ENCODE peak calls at places on chromosomes 6 and 20, in ten cellular contexts. C is SJCRH30, J is pancreas, Y is upper lobe of right lung, O is heart left ventricle, P is DND-41, Z is fibroblast of lung, W is upper lobe of left lung, N is stomach, G is left ventricle myocardium inferior. F is an unnamed sample.

GRCh38 chr20:47576516-47577033 is 74.9 kb downstream of the NCOA3 start:
- DNase-seq in C (peak; percentile 91), J (peak; percentile 41), Y (no peak), O (peak; percentile 81), P (no peak), Z (peak; percentile 95), W (no peak), N (peak; percentile 55), G (peak; percentile 42), F (peak; percentile 78)

GRCh38 chr6:154907293-154907692 is 87.8 kb upstream of the TIAM2 start:
- DNase-seq in C (no peak), J (no peak), Y (no peak), O (no peak), P (no peak), Z (peak; percentile 10), W (no peak), N (no peak), G (no peak), F (no peak)

GRCh38 chr6:42338573-42339218 is 113.0 kb downstream of the TRERF1 start:
- DNase-seq in C (peak; percentile 41), J (no peak), Y (no peak), O (no peak), P (no peak), Z (peak; percentile 98), W (no peak), N (no peak), G (no peak), F (no peak)

GRCh38 chr20:4064118-4064962 is 49.0 kb upstream of the RNF24 start:
- DNase-seq in C (peak; percentile 69), J (peak; percentile 74), Y (peak; percentile 91), O (peak; percentile 94), P (no peak), Z (peak; percentile 97), W (peak; percentile 96), N (peak; percentile 94), G (peak; percentile 94), F (peak; percentile 72)

GRCh38 chr6:10555625-10556309 is 34.6 kb downstream of the GCNT2 start:
- DNase-seq in C (peak; percentile 39), J (peak; percentile 16), Y (no peak), O (peak; percentile 70), P (no peak), Z (peak; percentile 46), W (no peak), N (peak; percentile 51), G (peak; percentile 65), F (peak; percentile 13)

GRCh38 chr20:54078296-54078695 is 7.9 kb upstream of the BCAS1 start:
- DNase-seq in C (no peak), J (no peak), Y (no peak), O (no peak), P (peak; percentile 37), Z (no peak), W (no peak), N (no peak), G (no peak), F (no peak)

GRCh38 chr20:40251284-40251932 is 437.6 kb downstream of the MAFB start:
- DNase-seq in C (peak; percentile 59), J (no peak), Y (no peak), O (no peak), P (peak; percentile 39), Z (peak; percentile 36), W (peak; percentile 34), N (no peak), G (no peak), F (peak; percentile 59)

GRCh38 chr20:34771680-34772081 is 53.8 kb downstream of the NCOA6 start:
- DNase-seq in C (no peak), J (no peak), Y (no peak), O (no peak), P (no peak), Z (peak; percentile 12), W (no peak), N (no peak), G (no peak), F (no peak)

GRCh38 chr6:154478021-154478651 is 32.3 kb downstream of the CNKSR3 start:
- DNase-seq in C (no peak), J (peak; percentile 26), Y (peak; percentile 86), O (peak; percentile 35), P (no peak), Z (no peak), W (peak; percentile 76), N (peak; percentile 42), G (no peak), F (no peak)

GRCh38 chr20:25274481-25274880 is 26.6 kb downstream of the PYGB start:
- DNase-seq in C (no peak), J (peak; percentile 1), Y (peak; percentile 42), O (peak; percentile 11), P (no peak), Z (no peak), W (peak; percentile 59), N (peak; percentile 11), G (peak; percentile 16), F (peak; percentile 18)

GRCh38 chr6:140747114-140747513 is 1372.7 kb upstream of the CITED2 start:
- DNase-seq in C (no peak), J (no peak), Y (no peak), O (no peak), P (no peak), Z (no peak), W (no peak), N (no peak), G (no peak), F (no peak)

GRCh38 chr20:10469599-10469998 is 34.5 kb downstream of the SLX4IP start:
- DNase-seq in C (peak; percentile 40), J (no peak), Y (no peak), O (peak; percentile 43), P (peak; percentile 29), Z (peak; percentile 92), W (no peak), N (no peak), G (no peak), F (peak; percentile 51)

GRCh38 chr6:77816766-77817270 is 164.0 kb downstream of the MEI4 start:
- DNase-seq in C (no peak), J (no peak), Y (no peak), O (no peak), P (no peak), Z (no peak), W (no peak), N (no peak), G (no peak), F (no peak)

GRCh38 chr6:31356216-31356945 is 598 bp downstream of the HLA-B start:
- DNase-seq in C (no peak), J (no peak), Y (peak; percentile 77), O (peak; percentile 70), P (no peak), Z (peak; percentile 30), W (peak; percentile 90), N (peak; percentile 49), G (peak; percentile 38), F (no peak)

GRCh38 chr6:129685640-129686031 is 24.3 kb downstream of the ARHGAP18 start:
- DNase-seq in C (no peak), J (no peak), Y (no peak), O (no peak), P (no peak), Z (no peak), W (no peak), N (no peak), G (no peak), F (no peak)

GRCh38 chr6:166534658-166535406 is 51.6 kb downstream of the RAMACL start:
- DNase-seq in C (no peak), J (no peak), Y (no peak), O (no peak), P (no peak), Z (no peak), W (no peak), N (no peak), G (no peak), F (no peak)
- H3K36me3 ChIP-seq in C (no peaks in the 10 kb centered on the region), J (peaks cover 8% of the 10 kb centered on the region), Y (peaks cover 74% of the 10 kb centered on the region), O (peaks cover 80% of the 10 kb centered on the region), P (no peaks in the 10 kb centered on the region), Z (peaks cover 15% of the 10 kb centered on the region), W (peaks cover 68% of the 10 kb centered on the region), N (peaks cover 27% of the 10 kb centered on the region), G (peaks cover 69% of the 10 kb centered on the region), F (peaks cover 14% of the 10 kb centered on the region)

GRCh38 chr6:33575211-33575610 is 4.9 kb downstream of the BAK1 start:
- DNase-seq in C (no peak), J (no peak), Y (no peak), O (no peak), P (no peak), Z (no peak), W (no peak), N (no peak), G (no peak), F (no peak)

GRCh38 chr6:33568826-33569570 is 11.1 kb downstream of the BAK1 start:
- DNase-seq in C (no peak), J (no peak), Y (no peak), O (no peak), P (no peak), Z (no peak), W (no peak), N (no peak), G (no peak), F (no peak)

GRCh38 chr6:33576668-33577067 is 3.4 kb downstream of the BAK1 start:
- DNase-seq in C (no peak), J (no peak), Y (no peak), O (no peak), P (no peak), Z (no peak), W (no peak), N (no peak), G (no peak), F (no peak)

GRCh38 chr6:33570806-33571636 is 9.1 kb downstream of the BAK1 start:
- DNase-seq in C (peak; percentile 87), J (peak; percentile 74), Y (peak; percentile 91), O (peak; percentile 84), P (peak; percentile 95), Z (peak; percentile 67), W (peak; percentile 95), N (peak; percentile 85), G (peak; percentile 87), F (peak; percentile 87)

GRCh38 chr6:33571637-33572316 is 8.3 kb downstream of the BAK1 start:
- DNase-seq in C (no peak), J (no peak), Y (no peak), O (no peak), P (no peak), Z (no peak), W (no peak), N (no peak), G (no peak), F (no peak)
- H3K9me3 ChIP-seq in C (no peaks in the 10 kb centered on the region), J (no peaks in the 10 kb centered on the region), Y (no peaks in the 10 kb centered on the region), O (no peaks in the 10 kb centered on the region), P (no peaks in the 10 kb centered on the region), Z (no peaks in the 10 kb centered on the region), W (no peaks in the 10 kb centered on the region), N (no peaks in the 10 kb centered on the region), G (no peaks in the 10 kb centered on the region), F (no peaks in the 10 kb centered on the region)

GRCh38 chr6:161094904-161095440 is 103.4 kb downstream of the MAP3K4 start:
- DNase-seq in C (no peak), J (no peak), Y (no peak), O (no peak), P (no peak), Z (no peak), W (no peak), N (no peak), G (no peak), F (no peak)
- H3K36me3 ChIP-seq in C (peaks cover 35% of the 10 kb centered on the region), J (peaks cover 46% of the 10 kb centered on the region), Y (peaks cover 85% of the 10 kb centered on the region), O (peaks cover 95% of the 10 kb centered on the region), P (peaks cover 87% of the 10 kb centered on the region), Z (peaks cover 3% of the 10 kb centered on the region), W (peaks cover 57% of the 10 kb centered on the region), N (peaks cover 17% of the 10 kb centered on the region), G (peaks cover 93% of the 10 kb centered on the region), F (peaks cover 13% of the 10 kb centered on the region)

DNA sequence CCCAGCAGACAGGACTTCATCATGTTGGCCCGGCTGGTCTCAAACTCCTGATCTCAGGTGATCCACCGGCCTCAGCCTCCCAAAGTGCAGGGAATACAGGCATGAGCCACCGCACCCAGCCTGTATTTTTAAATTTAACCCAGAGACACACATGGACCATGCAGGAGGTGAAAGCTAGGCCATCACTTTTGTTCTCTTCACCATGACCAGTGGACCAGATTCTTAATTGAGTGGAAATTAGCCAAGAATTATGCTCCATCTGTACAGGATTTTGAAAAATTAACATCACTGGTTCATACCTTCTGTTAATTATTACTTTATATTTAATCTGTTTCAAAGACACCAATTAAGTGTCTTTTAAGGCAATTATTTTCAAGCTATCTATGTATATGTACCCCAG is 493.6 kb upstream of the NOX3 start:
- DNase-seq in C (no peak), J (no peak), Y (no peak), O (no peak), P (no peak), Z (no peak), W (no peak), N (no peak), G (no peak), F (no peak)
- H3K9me3 ChIP-seq in C (no peaks in the 10 kb centered on the region), J (no peaks in the 10 kb centered on the region), Y (peaks cover 9% of the 10 kb centered on the region), O (peaks cover 11% of the 10 kb centered on the region), P (peaks cover 19% of the 10 kb centered on the region), Z (no peaks in the 10 kb centered on the region), W (peaks cover 19% of the 10 kb centered on the region), N (peaks cover 15% of the 10 kb centered on the region), G (peaks cover 10% of the 10 kb centered on the region), F (no peaks in the 10 kb centered on the region)

F was measured in BE2C.